ENCODE peak calls at places on chromosomes 16 and 17, in six cellular contexts. C is A549; L is astrocyte of the spinal cord; R is CD4-positive, alpha-beta T cell; V is GM10248; H is BE2C. U is an unnamed sample.

GRCh38 chr17:59154721-59155438 is at the start of gene SKA2:
- DNase-seq in C (peak), L (no peak), R (peak), V (no peak), H (peak), U (no peak)

GRCh38 chr16:13150181-13150885 is 248.9 kb downstream of the SHISA9 start:
- DNase-seq in C (no peak), L (no peak), R (no peak), V (no peak), H (no peak), U (no peak)

GRCh38 chr17:17443173-17443572 is 33.6 kb upstream of the MED9 start:
- DNase-seq in C (no peak), L (no peak), R (no peak), V (no peak), H (no peak), U (no peak)

GRCh38 chr17:34645636-34646035 is 66.3 kb downstream of the TMEM132E start:
- DNase-seq in C (no peak), L (no peak), R (no peak), V (no peak), H (peak), U (no peak)

GRCh38 chr17:36153887-36154576 is 22.4 kb downstream of the TBC1D3B start:
- DNase-seq in C (no peak), L (no peak), R (no peak), V (peak), H (no peak), U (no peak)

GRCh38 chr16:17302213-17302612 is 168.5 kb downstream of the XYLT1 start:
- DNase-seq in C (no peak), L (no peak), R (no peak), V (no peak), H (no peak), U (no peak)

GRCh38 chr16:89581045-89581695 is 5.6 kb downstream of the CPNE7 start:
- DNase-seq in C (peak), L (peak), R (no peak), V (no peak), H (no peak), U (peak)

GRCh38 chr16:61595605-61596004 is 440.6 kb downstream of the CDH8 start:
- DNase-seq in C (no peak), L (no peak), R (no peak), V (no peak), H (no peak), U (no peak)

GRCh38 chr16:30609002-30609927 is 924 bp downstream of the ZNF689 start:
- DNase-seq in C (peak), L (peak), R (no peak), V (peak), H (peak), U (no peak)

GRCh38 chr17:2214887-2215615 is 88.5 kb downstream of the SMG6 start:
- DNase-seq in C (no peak), L (peak), R (no peak), V (no peak), H (no peak), U (peak)

GRCh38 chr16:75130150-75130771 is 13.7 kb upstream of the LDHD start:
- DNase-seq in C (no peak), L (no peak), R (no peak), V (no peak), H (no peak), U (no peak)
- TF ChIP-seq CTCF in C (peak), L (peak), R (no peak), V (no peak), H (peak), U (no peak)

GRCh38 chr16:21281698-21282389 is 3.8 kb upstream of the CRYM start:
- DNase-seq in C (no peak), L (no peak), R (no peak), V (no peak), H (no peak), U (no peak)

GRCh38 chr16:21279501-21279900 is 1.4 kb upstream of the CRYM start:
- DNase-seq in C (no peak), L (no peak), R (no peak), V (no peak), H (no peak), U (no peak)

GRCh38 chr16:21277927-21278706 is at the start of gene CRYM:
- DNase-seq in C (peak), L (peak), R (peak), V (peak), H (peak), U (no peak)

GRCh38 chr16:21284414-21284813 is 6.3 kb upstream of the CRYM start:
- DNase-seq in C (no peak), L (no peak), R (no peak), V (no peak), H (no peak), U (no peak)

DNA sequence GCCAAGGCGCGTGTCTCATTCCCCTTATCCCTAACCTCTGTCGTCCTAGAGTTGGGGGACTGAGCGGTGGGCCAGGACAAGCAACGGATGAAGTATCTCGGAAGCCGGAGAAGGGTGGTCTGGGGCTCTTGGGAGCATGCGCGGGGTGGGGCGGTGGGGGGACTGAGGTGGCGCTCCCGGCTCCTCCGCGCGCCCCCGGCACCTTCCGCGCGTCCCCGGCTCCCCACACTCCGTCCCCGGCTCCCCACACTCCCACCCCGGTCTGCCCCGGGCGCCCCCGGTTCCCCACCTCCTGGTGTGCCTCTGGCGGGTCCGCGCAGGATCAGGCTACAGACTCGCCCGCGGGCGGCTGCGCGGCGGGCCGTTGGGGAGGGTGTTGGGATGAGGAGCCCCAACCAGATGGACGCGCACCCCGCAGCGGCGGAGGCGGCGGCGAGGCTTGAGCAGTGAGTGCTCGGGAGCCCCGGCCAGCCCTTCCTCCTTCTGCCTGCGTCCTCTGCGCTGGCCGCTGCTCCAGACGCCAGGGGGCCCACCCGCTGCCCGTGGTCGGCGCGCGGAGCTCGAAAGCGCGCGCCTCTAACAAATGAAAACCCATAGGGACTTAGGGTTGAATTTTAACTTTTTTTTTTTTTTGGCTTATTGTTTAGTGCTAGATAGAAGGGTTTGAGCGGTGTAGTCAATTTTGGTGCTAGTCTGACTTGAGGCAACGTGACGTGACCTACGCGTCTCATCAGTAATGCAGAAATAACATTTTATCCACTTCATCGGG is 5.6 kb upstream of the CRYM start:
- DNase-seq in C (peak), L (peak), R (no peak), V (peak), H (peak), U (no peak)
- TF ChIP-seq CTCF in C (peak), L (peak), R (no peak), V (no peak), H (no peak), U (peak)

GRCh38 chr17:64017381-64017980 is 3.0 kb downstream of the ICAM2 start:
- DNase-seq in C (no peak), L (no peak), R (no peak), V (no peak), H (no peak), U (no peak)
- TF ChIP-seq CTCF in C (no peak), L (peak), R (peak), V (no peak), H (peak), U (peak)

GRCh38 chr17:66448008-66448644 is 145.7 kb downstream of the PRKCA start:
- DNase-seq in C (no peak), L (no peak), R (no peak), V (no peak), H (no peak), U (no peak)

GRCh38 chr17:66450008-66450856 is 147.8 kb downstream of the PRKCA start:
- DNase-seq in C (no peak), L (no peak), R (no peak), V (no peak), H (no peak), U (no peak)

GRCh38 chr17:66450857-66451158 is 148.4 kb downstream of the PRKCA start:
- DNase-seq in C (no peak), L (no peak), R (no peak), V (no peak), H (no peak), U (no peak)

GRCh38 chr17:66449418-66449977 is 147.1 kb downstream of the PRKCA start:
- DNase-seq in C (no peak), L (no peak), R (no peak), V (no peak), H (no peak), U (no peak)

GRCh38 chr17:66451188-66452149 is 149.1 kb downstream of the PRKCA start:
- DNase-seq in C (peak), L (no peak), R (no peak), V (no peak), H (peak), U (no peak)
- TF ChIP-seq CTCF in C (peak), L (peak), R (no peak), V (peak), H (peak), U (peak)

GRCh38 chr17:9121186-9121820 is 100.0 kb downstream of the NTN1 start:
- DNase-seq in C (no peak), L (no peak), R (no peak), V (no peak), H (no peak), U (no peak)

GRCh38 chr17:9116861-9117568 is 95.7 kb downstream of the NTN1 start:
- DNase-seq in C (no peak), L (no peak), R (no peak), V (no peak), H (no peak), U (no peak)

GRCh38 chr17:9123594-9124553 is 102.6 kb downstream of the NTN1 start:
- DNase-seq in C (no peak), L (no peak), R (no peak), V (no peak), H (no peak), U (no peak)

GRCh38 chr17:9124554-9124935 is 103.2 kb downstream of the NTN1 start:
- DNase-seq in C (no peak), L (no peak), R (no peak), V (no peak), H (no peak), U (no peak)

DNA sequence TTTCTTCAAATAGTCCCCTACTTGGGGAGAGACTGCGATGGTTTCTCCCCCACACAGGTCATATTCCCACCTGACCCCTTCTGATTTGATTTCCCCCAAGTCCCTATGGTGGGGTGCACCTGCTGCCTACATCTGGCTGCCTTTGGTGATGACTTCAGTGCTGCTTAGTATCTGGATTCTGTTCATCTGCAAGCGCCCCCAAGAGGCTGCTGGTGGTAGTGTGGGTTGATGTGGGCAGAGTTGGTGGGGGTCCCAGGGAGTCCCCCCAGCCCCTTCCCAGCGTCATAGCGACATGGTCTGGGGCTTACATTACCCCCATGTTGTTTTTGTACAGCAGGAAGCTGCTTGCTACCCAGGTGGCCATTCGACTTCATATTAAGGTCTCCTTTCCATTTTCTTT is 99.2 kb downstream of the NTN1 start:
- DNase-seq in C (no peak), L (no peak), R (no peak), V (no peak), H (no peak), U (no peak)
- TF ChIP-seq CTCF in C (peak), L (no peak), R (no peak), V (no peak), H (no peak), U (no peak)